ENCODE peak calls at places on chromosomes 3 and 15, in five cellular contexts. X, N, A, Y and W are unnamed samples.

GRCh38 chr3:132716372-132716771 is 5.8 kb downstream of the NPHP3 start:
- DNase-seq in A (no peak), Y (no peak), X (no peak), N (no peak), W (no peak)

GRCh38 chr3:55897573-55898224 is 410.6 kb upstream of the WNT5A start:
- DNase-seq in Y (peak; percentile 1), N (no peak), X (peak; percentile 20), A (peak; percentile 24), W (no peak)

GRCh38 chr3:172249039-172249438 is 199.2 kb downstream of the GHSR start:
- DNase-seq in A (peak; percentile 79), N (no peak), X (no peak), Y (no peak), W (no peak)

GRCh38 chr15:41690636-41691035 is 30.4 kb downstream of the MGA start:
- DNase-seq in Y (no peak), A (no peak), N (no peak), X (no peak), W (no peak)

GRCh38 chr3:176584413-176585176 is 612.7 kb downstream of the TBL1XR1 start:
- DNase-seq in X (no peak), N (no peak), Y (no peak), A (peak; percentile 78), W (peak; percentile 8)

GRCh38 chr3:167958141-167958540 is 137.6 kb downstream of the GOLIM4 start:
- DNase-seq in X (no peak), N (no peak), Y (no peak), A (no peak), W (no peak)

GRCh38 chr15:74983725-74984231 is 11.6 kb upstream of the SCAMP5 start:
- DNase-seq in X (peak; percentile 25), Y (peak; percentile 22), A (peak; percentile 28), N (no peak), W (no peak)

GRCh38 chr3:146692254-146692653 is 87.1 kb upstream of the PLSCR5 start:
- DNase-seq in N (no peak), A (no peak), Y (no peak), X (no peak), W (no peak)

GRCh38 chr15:66780973-66781718 is 79.1 kb downstream of the SMAD6 start:
- DNase-seq in N (no peak), X (no peak), Y (no peak), A (no peak), W (no peak)

GRCh38 chr3:170207717-170208116 is 14.5 kb upstream of the PRKCI start:
- DNase-seq in X (no peak), A (peak; percentile 9), N (no peak), Y (no peak), W (no peak)

GRCh38 chr3:4761759-4762158 is 217.5 kb upstream of the BHLHE40 start:
- DNase-seq in N (no peak), X (no peak), Y (no peak), A (no peak), W (no peak)
- TF ChIP-seq CTCF in N (no peak), X (no peak), Y (no peak), A (no peak), W (no peak)

GRCh38 chr3:148203263-148204010 is 494.3 kb upstream of the AGTR1 start:
- DNase-seq in A (peak; percentile 32), Y (no peak), N (no peak), X (no peak), W (no peak)

GRCh38 chr3:148205945-148206845 is 491.5 kb upstream of the AGTR1 start:
- DNase-seq in Y (no peak), N (no peak), A (no peak), X (no peak), W (no peak)

DNA sequence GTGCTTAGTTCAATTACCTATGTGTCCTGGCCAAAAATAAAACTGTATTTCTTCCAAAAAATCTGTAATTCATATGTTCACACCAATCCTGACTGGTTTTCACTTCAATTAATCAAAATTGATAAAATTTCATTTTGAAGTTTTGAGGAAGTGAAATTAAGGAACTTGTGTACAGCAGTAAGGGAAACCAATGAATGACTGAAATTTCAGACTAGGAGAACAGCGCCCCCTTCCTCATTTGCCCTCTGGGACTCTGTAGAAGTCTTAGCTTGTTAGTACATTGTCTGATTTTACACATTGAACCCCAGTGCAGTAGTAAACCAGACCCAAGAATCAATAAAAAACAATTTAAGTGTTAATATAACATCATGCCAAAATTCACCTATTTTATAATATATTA is 495.3 kb upstream of the AGTR1 start:
- DNase-seq in Y (no peak), N (no peak), A (no peak), X (no peak), W (no peak)
- TF ChIP-seq CTCF in Y (no peak), N (no peak), A (no peak), X (no peak), W (no peak)

GRCh38 chr3:8500208-8500961 is 1.2 kb upstream of the LMCD1 start:
- DNase-seq in A (no peak), Y (peak; percentile 56), N (peak; percentile 55), X (peak; percentile 62), W (no peak)

GRCh38 chr3:8500966-8501365 is 657 bp upstream of the LMCD1 start:
- DNase-seq in Y (no peak), X (no peak), A (no peak), N (no peak), W (no peak)

GRCh38 chr3:8503461-8503860 is 1.8 kb downstream of the LMCD1 start:
- DNase-seq in N (no peak), X (no peak), A (no peak), Y (no peak), W (no peak)

GRCh38 chr3:8499181-8499611 is 2.4 kb upstream of the LMCD1 start:
- DNase-seq in Y (peak; percentile 29), X (peak; percentile 35), A (no peak), N (peak; percentile 65), W (no peak)

DNA sequence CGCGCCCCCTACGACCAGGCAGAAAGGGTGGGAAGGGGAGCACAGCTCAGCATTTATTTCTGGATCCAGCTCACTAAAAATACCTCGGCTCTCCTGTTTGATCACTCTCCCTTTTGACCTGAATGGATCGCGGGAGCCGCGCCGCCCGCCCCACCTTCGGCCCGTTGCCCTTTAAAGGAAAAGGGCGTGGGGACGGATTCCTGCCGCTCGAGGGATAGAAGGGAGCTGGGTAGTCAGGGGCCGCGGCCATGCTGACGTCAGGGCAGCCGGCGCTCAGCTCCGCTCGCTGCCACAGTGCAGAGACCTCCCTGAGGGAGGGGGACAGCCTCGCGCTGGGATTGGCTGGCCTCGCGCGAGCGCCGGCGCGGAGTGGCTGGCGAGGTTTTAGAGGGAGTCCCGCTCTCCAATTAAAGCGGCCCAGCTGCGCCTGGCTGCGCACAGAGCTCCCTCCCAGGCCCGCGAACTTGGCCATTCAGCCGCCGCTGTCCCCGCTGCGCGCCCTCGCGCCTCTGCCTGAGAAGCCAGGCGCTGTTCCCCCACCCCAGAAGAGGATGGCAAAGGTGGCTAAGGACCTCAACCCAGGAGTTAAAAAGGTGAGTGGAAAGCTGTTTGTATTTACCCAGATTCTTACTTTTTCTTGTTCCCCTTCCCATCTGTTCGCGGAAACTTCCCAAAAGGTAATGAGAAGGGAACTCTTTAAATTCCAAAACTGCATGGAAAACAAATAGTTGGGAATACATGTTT is at the start of gene LMCD1:
- DNase-seq in N (peak; percentile 94), A (peak; percentile 98), X (peak; percentile 94), Y (peak; percentile 95), W (peak; percentile 87)
- TF ChIP-seq CTCF in N (no peak), A (no peak), X (no peak), Y (no peak), W (peak; percentile 16)

GRCh38 chr3:15243822-15244482 is 37.9 kb downstream of the CAPN7 start:
- DNase-seq in X (no peak), A (no peak), N (no peak), Y (no peak), W (no peak)

GRCh38 chr3:15246186-15246585 is 40.1 kb downstream of the CAPN7 start:
- DNase-seq in N (no peak), A (no peak), Y (no peak), X (no peak), W (no peak)

GRCh38 chr3:15241341-15241740 is 35.3 kb downstream of the CAPN7 start:
- DNase-seq in X (peak; percentile 35), A (no peak), N (peak; percentile 55), Y (peak; percentile 21), W (no peak)
- TF ChIP-seq CTCF in X (peak; percentile 63), A (peak; percentile 26), N (peak; percentile 34), Y (no peak), W (peak; percentile 26)

GRCh38 chr15:29568840-29569532 is 253.3 kb downstream of the TJP1 start:
- DNase-seq in X (no peak), N (no peak), A (peak; percentile 21), Y (peak; percentile 31), W (no peak)
- TF ChIP-seq CTCF in X (no peak), N (no peak), A (no peak), Y (no peak), W (no peak)